ENCODE peak calls at places on chromosome X, in nine cellular contexts. M is A673, Q is tibial artery, L is GM23338, Y is GM20000, H is colonic mucosa, R is AG09309, B is AG09319, O is fibroblast of mammary gland. J is an unnamed sample.

GRCh38 chrX:10485331-10485730 is 135.1 kb downstream of the MID1 start:
- DNase-seq in M (no peak), Q (no peak), L (no peak), Y (no peak), H (no peak), R (no peak), B (no peak), O (no peak), J (no peak)

GRCh38 chrX:131633285-131633917 is 89.5 kb downstream of the OR13H1 start:
- DNase-seq in M (peak), Q (no peak), L (peak), Y (peak), H (peak), R (peak), B (peak), O (peak), J (peak)

GRCh38 chrX:17736856-17737706 is at the start of gene SCML1:
- DNase-seq in M (peak), Q (peak), L (peak), Y (peak), H (peak), R (peak), B (peak), O (peak), J (peak)

GRCh38 chrX:106999002-106999975 is 723 bp downstream of the MORC4 start:
- DNase-seq in M (peak), Q (peak), L (peak), Y (peak), H (peak), R (no peak), B (no peak), O (peak), J (peak)

GRCh38 chrX:47991263-47992092 is 12.3 kb downstream of the ZNF182 start:
- DNase-seq in M (no peak), Q (no peak), L (no peak), Y (no peak), H (no peak), R (peak), B (no peak), O (peak), J (no peak)

GRCh38 chrX:56232221-56233082 is at the start of gene KLF8:
- DNase-seq in M (peak), Q (peak), L (peak), Y (peak), H (peak), R (no peak), B (no peak), O (peak), J (peak)

GRCh38 chrX:118577041-118577440 is 81.4 kb downstream of the DOCK11 start:
- DNase-seq in M (no peak), Q (no peak), L (no peak), Y (no peak), H (no peak), R (no peak), B (no peak), O (no peak), J (no peak)

GRCh38 chrX:50627696-50628095 is 157.1 kb upstream of the DGKK start:
- DNase-seq in M (no peak), Q (no peak), L (no peak), Y (no peak), H (no peak), R (no peak), B (no peak), O (no peak), J (no peak)

GRCh38 chrX:91039777-91040176 is 394.9 kb upstream of the PABPC5 start:
- DNase-seq in M (no peak), Q (no peak), L (no peak), Y (no peak), H (no peak), R (no peak), B (no peak), O (no peak), J (no peak)

GRCh38 chrX:13009256-13009655 is 34.3 kb downstream of the TMSB4X start:
- DNase-seq in M (no peak), Q (no peak), L (no peak), Y (no peak), H (no peak), R (no peak), B (no peak), O (no peak), J (no peak)

GRCh38 chrX:123859409-123859827 is 435 bp upstream of the XIAP start:
- DNase-seq in M (peak), Q (no peak), L (peak), Y (no peak), H (peak), R (no peak), B (no peak), O (no peak), J (no peak)

GRCh38 chrX:133294126-133294525 is 76.0 kb upstream of the TFDP3 start:
- DNase-seq in M (no peak), Q (no peak), L (no peak), Y (no peak), H (no peak), R (no peak), B (no peak), O (peak), J (no peak)

GRCh38 chrX:153688900-153689590 is 1.3 kb downstream of the SLC6A8 start:
- DNase-seq in M (no peak), Q (peak), L (no peak), Y (no peak), H (no peak), R (no peak), B (peak), O (no peak), J (no peak)

GRCh38 chrX:150548251-150548650 is 20.2 kb upstream of the MTM1 start:
- DNase-seq in M (no peak), Q (no peak), L (no peak), Y (no peak), H (no peak), R (no peak), B (no peak), O (no peak), J (no peak)

GRCh38 chrX:19513383-19513782 is 1.9 kb downstream of the MAP3K15 start:
- DNase-seq in M (no peak), Q (no peak), L (peak), Y (no peak), H (no peak), R (no peak), B (no peak), O (no peak), J (no peak)

GRCh38 chrX:17078031-17078730 is 131.7 kb downstream of the REPS2 start:
- DNase-seq in M (no peak), Q (no peak), L (no peak), Y (no peak), H (no peak), R (peak), B (peak), O (peak), J (no peak)

GRCh38 chrX:103927030-103927429 is 35.4 kb upstream of the TMSB15B start:
- DNase-seq in M (no peak), Q (no peak), L (no peak), Y (no peak), H (no peak), R (no peak), B (no peak), O (no peak), J (no peak)

GRCh38 chrX:37905436-37906147 is 58.2 kb upstream of the DYNLT3 start:
- DNase-seq in M (peak), Q (no peak), L (peak), Y (no peak), H (no peak), R (no peak), B (no peak), O (peak), J (peak)

GRCh38 chrX:153443476-153444332 is 2.2 kb downstream of the TREX2 start:
- DNase-seq in M (no peak), Q (no peak), L (no peak), Y (no peak), H (no peak), R (no peak), B (no peak), O (no peak), J (peak)

GRCh38 chrX:99719140-99719539 is 690.9 kb downstream of the PCDH19 start:
- DNase-seq in M (no peak), Q (no peak), L (peak), Y (no peak), H (no peak), R (no peak), B (no peak), O (no peak), J (no peak)

GRCh38 chrX:46279925-46280313 is 265.3 kb downstream of the ZNF674 start:
- DNase-seq in M (peak), Q (no peak), L (no peak), Y (no peak), H (no peak), R (no peak), B (no peak), O (peak), J (no peak)

GRCh38 chrX:37350034-37350365 is 836 bp downstream of the PRRG1 start:
- DNase-seq in M (no peak), Q (no peak), L (no peak), Y (no peak), H (no peak), R (no peak), B (no peak), O (peak), J (no peak)

GRCh38 chrX:18278448-18278847 is 57.8 kb upstream of the BEND2 start:
- DNase-seq in M (no peak), Q (no peak), L (no peak), Y (no peak), H (no peak), R (no peak), B (no peak), O (no peak), J (no peak)

GRCh38 chrX:71095971-71096701 is 485 bp downstream of the FOXO4 start:
- DNase-seq in M (no peak), Q (peak), L (no peak), Y (peak), H (peak), R (no peak), B (no peak), O (peak), J (peak)

GRCh38 chrX:151828434-151829080 is 84.1 kb upstream of the MAGEA4 start:
- DNase-seq in M (no peak), Q (no peak), L (no peak), Y (no peak), H (no peak), R (no peak), B (no peak), O (peak), J (no peak)

GRCh38 chrX:70485466-70485865 is 40.8 kb downstream of the DLG3 start:
- DNase-seq in M (no peak), Q (no peak), L (peak), Y (no peak), H (no peak), R (no peak), B (no peak), O (no peak), J (no peak)

GRCh38 chrX:149312097-149312496 is 193.0 kb downstream of the IDS start:
- DNase-seq in M (no peak), Q (no peak), L (no peak), Y (no peak), H (no peak), R (no peak), B (no peak), O (no peak), J (no peak)

GRCh38 chrX:26522501-26522900 is 306.5 kb downstream of the MAGEB5 start:
- DNase-seq in M (no peak), Q (no peak), L (peak), Y (no peak), H (no peak), R (no peak), B (no peak), O (no peak), J (no peak)

GRCh38 chrX:155767101-155767878 is 113.9 kb upstream of the VAMP7 start:
- DNase-seq in M (peak), Q (peak), L (peak), Y (peak), H (peak), R (peak), B (peak), O (peak), J (peak)

GRCh38 chrX:134712272-134712671 is 54.0 kb upstream of the PLAC1 start:
- DNase-seq in M (no peak), Q (no peak), L (no peak), Y (peak), H (no peak), R (no peak), B (no peak), O (no peak), J (no peak)

GRCh38 chrX:68997461-68997860 is 167.8 kb downstream of the PJA1 start:
- DNase-seq in M (no peak), Q (no peak), L (no peak), Y (no peak), H (no peak), R (no peak), B (no peak), O (peak), J (no peak)

GRCh38 chrX:153801646-153802045 is 7.2 kb downstream of the SSR4 start:
- DNase-seq in M (no peak), Q (no peak), L (no peak), Y (no peak), H (no peak), R (no peak), B (no peak), O (no peak), J (no peak)

GRCh38 chrX:87338510-87338909 is 179.1 kb upstream of the KLHL4 start:
- DNase-seq in M (peak), Q (no peak), L (peak), Y (no peak), H (no peak), R (no peak), B (no peak), O (peak), J (no peak)

GRCh38 chrX:3638280-3638873 is 75.1 kb downstream of the PRKX start:
- DNase-seq in M (peak), Q (no peak), L (peak), Y (peak), H (peak), R (no peak), B (peak), O (peak), J (peak)

GRCh38 chrX:91434351-91435168 is at the start of gene PABPC5:
- DNase-seq in M (peak), Q (peak), L (peak), Y (no peak), H (peak), R (peak), B (peak), O (peak), J (no peak)

GRCh38 chrX:151825927-151826471 is 86.7 kb upstream of the MAGEA4 start:
- DNase-seq in M (peak), Q (peak), L (peak), Y (no peak), H (no peak), R (peak), B (peak), O (peak), J (no peak)

GRCh38 chrX:69282893-69283690 is 117.8 kb upstream of the PJA1 start:
- DNase-seq in M (no peak), Q (no peak), L (peak), Y (no peak), H (no peak), R (no peak), B (no peak), O (no peak), J (no peak)

GRCh38 chrX:47458528-47458927 is 24.5 kb downstream of the ZNF41 start:
- DNase-seq in M (no peak), Q (no peak), L (no peak), Y (no peak), H (no peak), R (no peak), B (no peak), O (no peak), J (no peak)

GRCh38 chrX:84865113-84865512 is 138.6 kb upstream of the APOOL start:
- DNase-seq in M (no peak), Q (no peak), L (no peak), Y (no peak), H (peak), R (no peak), B (no peak), O (peak), J (peak)

DNA sequence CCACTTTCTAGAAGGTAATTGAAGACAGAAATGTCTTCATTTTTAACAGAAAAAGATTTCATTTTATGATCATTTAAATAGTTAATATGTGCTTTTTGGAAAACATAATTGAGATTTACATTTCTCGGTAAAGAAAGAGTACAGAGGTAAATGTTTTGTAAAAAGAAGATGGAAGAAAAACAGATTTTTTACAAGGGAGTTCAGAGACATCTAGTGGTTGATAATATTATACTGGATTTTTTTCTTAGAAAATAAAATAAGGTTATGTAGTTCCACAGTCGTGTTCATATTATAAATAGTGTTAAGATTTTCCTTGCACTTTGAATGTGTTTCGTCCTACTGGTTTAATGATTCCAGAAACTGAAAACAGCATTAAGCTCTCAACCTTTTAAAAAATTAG is 60.6 kb downstream of the SMARCA1 start:
- DNase-seq in M (peak), Q (no peak), L (no peak), Y (no peak), H (no peak), R (no peak), B (no peak), O (no peak), J (no peak)
- TF ChIP-seq CTCF in M (peak), Q (no peak), L (no peak), Y (no peak), H (no peak), R (no peak), B (no peak), O (peak), J (no peak)

DNA sequence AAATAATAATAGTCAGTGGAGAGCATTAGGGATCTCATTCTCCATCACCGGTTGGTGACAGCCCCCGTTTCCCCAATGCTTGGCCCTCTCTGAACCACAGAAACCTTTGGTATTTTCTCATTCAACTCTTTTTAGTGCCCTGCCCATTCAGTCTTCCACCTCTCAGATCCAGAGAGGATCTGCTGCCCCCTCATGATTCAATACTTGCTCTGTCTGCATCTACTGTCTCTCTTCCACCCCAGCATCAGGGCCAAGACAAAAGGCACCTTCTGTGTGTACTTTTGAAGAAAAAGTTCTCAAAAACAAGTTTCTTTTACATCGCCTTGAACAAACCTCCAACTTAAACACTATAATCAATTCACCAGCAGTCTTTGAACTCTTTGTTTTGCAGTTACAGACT is 19.3 kb downstream of the CLTRN start:
- DNase-seq in M (no peak), Q (no peak), L (peak), Y (no peak), H (no peak), R (no peak), B (no peak), O (no peak), J (peak)
- TF ChIP-seq CTCF in M (no peak), Q (no peak), L (peak), Y (no peak), H (no peak), R (no peak), B (no peak), O (no peak), J (no peak)

DNA sequence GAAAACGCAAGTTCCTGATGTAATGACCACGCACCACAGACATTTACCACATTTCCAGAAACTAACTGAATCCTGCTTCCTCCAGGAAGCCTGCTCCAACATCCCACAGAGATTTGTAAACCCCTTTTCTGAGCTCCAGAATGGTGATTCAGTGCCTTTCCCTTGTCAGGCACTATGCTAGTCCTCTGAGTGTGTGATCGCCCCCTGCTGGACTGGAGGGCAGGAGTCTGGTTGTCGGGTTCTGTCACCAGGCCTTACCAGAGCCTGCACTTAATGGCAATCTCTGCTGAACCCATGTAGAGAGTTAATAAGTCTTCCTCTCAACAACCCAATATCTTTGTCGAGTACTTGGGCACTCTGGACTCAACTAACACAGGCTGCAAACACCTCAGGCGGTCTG is 14.5 kb upstream of the KDM5C start:
- DNase-seq in M (peak), Q (no peak), L (peak), Y (peak), H (no peak), R (no peak), B (no peak), O (peak), J (no peak)
- TF ChIP-seq CTCF in M (peak), Q (no peak), L (peak), Y (peak), H (no peak), R (no peak), B (no peak), O (peak), J (no peak)

GRCh38 chrX:39261446-39262147 is 460.3 kb downstream of the MID1IP1 start:
- DNase-seq in M (peak), Q (no peak), L (peak), Y (peak), H (no peak), R (no peak), B (no peak), O (peak), J (peak)
- TF ChIP-seq CTCF in M (peak), Q (peak), L (peak), Y (no peak), H (peak), R (peak), B (peak), O (peak), J (no peak)

GRCh38 chrX:113260474-113260873 is 419.8 kb upstream of the AMOT start:
- DNase-seq in M (no peak), Q (no peak), L (peak), Y (no peak), H (no peak), R (no peak), B (no peak), O (peak), J (no peak)
- TF ChIP-seq CTCF in M (peak), Q (no peak), L (peak), Y (no peak), H (no peak), R (peak), B (peak), O (peak), J (no peak)

J was measured in Calu3.